ENCODE peak calls at places on chromosomes 16 and 17, in six cellular contexts. N, S, A, R, D and K are unnamed samples.

GRCh38 chr16:15899538-15900100 is 11.2 kb upstream of the CEP20 start:
- DNase-seq in N (peak; percentile 54), S (no peak), A (peak; percentile 99), R (no peak), D (peak; percentile 86), K (no peak)

GRCh38 chr16:49189286-49189685 is 92.4 kb downstream of the CBLN1 start:
- DNase-seq in N (no peak), S (no peak), A (peak; percentile 28), R (no peak), D (peak; percentile 13), K (no peak)

GRCh38 chr17:42436401-42436800 is 13.3 kb upstream of the CAVIN1 start:
- DNase-seq in N (peak; percentile 99), S (no peak), A (peak; percentile 93), R (no peak), D (peak; percentile 92), K (no peak)

GRCh38 chr17:17320188-17320910 is 17.2 kb downstream of the NT5M start:
- DNase-seq in N (no peak), S (no peak), A (no peak), R (no peak), D (no peak), K (no peak)

GRCh38 chr16:1363501-1364041 is 11.8 kb downstream of the GNPTG start:
- DNase-seq in N (peak; percentile 40), S (no peak), A (peak; percentile 23), R (peak; percentile 80), D (peak; percentile 32), K (peak; percentile 92)

GRCh38 chr16:67459066-67459857 is 21.7 kb downstream of the ATP6V0D1 start:
- DNase-seq in N (no peak), S (no peak), A (no peak), R (no peak), D (no peak), K (no peak)

GRCh38 chr17:46898860-46899259 is 24.1 kb upstream of the GOSR2 start:
- DNase-seq in N (no peak), S (no peak), A (no peak), R (no peak), D (no peak), K (no peak)

GRCh38 chr17:4872786-4873185 is 26.6 kb upstream of the C17orf107 start:
- DNase-seq in N (peak; percentile 12), S (no peak), A (no peak), R (no peak), D (no peak), K (no peak)

GRCh38 chr17:81335388-81336157 is 40.5 kb upstream of the SLC38A10 start:
- DNase-seq in N (no peak), S (no peak), A (no peak), R (peak; percentile 9), D (no peak), K (no peak)

GRCh38 chr17:21028192-21028591 is 14.6 kb downstream of the USP22 start:
- DNase-seq in N (no peak), S (no peak), A (no peak), R (no peak), D (no peak), K (no peak)

GRCh38 chr17:77708936-77709335 is 249.6 kb upstream of the TNRC6C start:
- DNase-seq in N (no peak), S (no peak), A (no peak), R (no peak), D (no peak), K (no peak)

GRCh38 chr17:64388961-64389565 is 1.6 kb downstream of the PECAM1 start:
- DNase-seq in N (no peak), S (no peak), A (no peak), R (no peak), D (peak; percentile 61), K (no peak)

GRCh38 chr17:5584383-5584951 is at the start of gene NLRP1:
- DNase-seq in N (peak; percentile 97), S (no peak), A (peak; percentile 99), R (peak; percentile 50), D (peak; percentile 89), K (no peak)

GRCh38 chr17:50817142-50817751 is 18.1 kb upstream of the WFIKKN2 start:
- DNase-seq in N (peak; percentile 31), S (no peak), A (no peak), R (peak; percentile 66), D (peak; percentile 26), K (peak; percentile 88)